ENCODE peak calls at places on chromosomes 11 and 22, in six cellular contexts. J is neuronal stem cell, E is GM23248, T is psoas muscle, I is hepatocyte, L is heart left ventricle. M is an unnamed sample.

GRCh38 chr11:61551630-61552029 is 29.2 kb downstream of the SYT7 start:
- DNase-seq in J (no peak), E (peak; percentile 72), T (no peak), I (no peak), L (peak; percentile 84), M (no peak)

GRCh38 chr11:69274531-69275016 is 19.4 kb upstream of the MYEOV start:
- DNase-seq in J (no peak), E (no peak), T (no peak), I (peak; percentile 90), L (no peak), M (peak; percentile 90)

GRCh38 chr11:117000039-117000740 is 98.0 kb downstream of the SIK3 start:
- DNase-seq in J (no peak), E (no peak), T (no peak), I (no peak), L (no peak), M (no peak)

GRCh38 chr11:72141066-72141465 is 5.5 kb downstream of the FOLR3 start:
- DNase-seq in J (no peak), E (peak; percentile 96), T (no peak), I (no peak), L (no peak), M (no peak)

GRCh38 chr11:46504817-46505613 is 88.8 kb downstream of the AMBRA1 start:
- DNase-seq in J (no peak), E (peak; percentile 46), T (no peak), I (no peak), L (no peak), M (no peak)

GRCh38 chr11:93614111-93614784 is 47.2 kb upstream of the CEP295 start:
- DNase-seq in J (no peak), E (peak; percentile 16), T (no peak), I (no peak), L (no peak), M (no peak)

GRCh38 chr11:93248602-93249001 is 50.8 kb upstream of the SLC36A4 start:
- DNase-seq in J (no peak), E (peak; percentile 24), T (no peak), I (no peak), L (no peak), M (no peak)

GRCh38 chr22:50526849-50527801 is 1.7 kb upstream of the SCO2 start:
- DNase-seq in J (no peak), E (no peak), T (peak; percentile 71), I (no peak), L (peak; percentile 88), M (peak; percentile 68)

GRCh38 chr11:10181811-10182210 is 112.2 kb downstream of the SBF2 start:
- DNase-seq in J (no peak), E (peak; percentile 80), T (no peak), I (peak; percentile 6), L (no peak), M (no peak)

GRCh38 chr11:82899191-82899820 is 924 bp downstream of the PRCP start:
- DNase-seq in J (no peak), E (peak; percentile 19), T (no peak), I (no peak), L (no peak), M (no peak)

GRCh38 chr11:8250981-8251620 is 12.6 kb downstream of the LMO1 start:
- DNase-seq in J (no peak), E (no peak), T (peak; percentile 35), I (no peak), L (no peak), M (no peak)

GRCh38 chr22:36253523-36254490 is 874 bp downstream of the APOL1 start:
- DNase-seq in J (no peak), E (peak; percentile 48), T (no peak), I (no peak), L (no peak), M (no peak)
- H3K4me3 ChIP-seq in J (no peak overlapping the region), E (peak overlapping the region; percentile 82), T (peak overlapping the region; percentile 59), I (no peak overlapping the region), L (peak overlapping the region; percentile 58), M (peak overlapping the region; percentile 49)

GRCh38 chr22:22548349-22548716 is 10.7 kb downstream of the PRAME start:
- DNase-seq in J (no peak), E (no peak), T (no peak), I (no peak), L (no peak), M (no peak)
- H3K27ac ChIP-seq in J (no peak overlapping the region), E (no peak overlapping the region), T (no peak overlapping the region), I (no peak overlapping the region), L (no peak overlapping the region), M (no peak overlapping the region)

GRCh38 chr11:87453531-87454089 is 415.9 kb downstream of the TMEM135 start:
- DNase-seq in J (no peak), E (no peak), T (no peak), I (no peak), L (no peak), M (no peak)
- H3K4me3 ChIP-seq in J (no peak overlapping the region), E (no peak overlapping the region), T (no peak overlapping the region), I (no peak overlapping the region), L (no peak overlapping the region), M (no peak overlapping the region)

DNA sequence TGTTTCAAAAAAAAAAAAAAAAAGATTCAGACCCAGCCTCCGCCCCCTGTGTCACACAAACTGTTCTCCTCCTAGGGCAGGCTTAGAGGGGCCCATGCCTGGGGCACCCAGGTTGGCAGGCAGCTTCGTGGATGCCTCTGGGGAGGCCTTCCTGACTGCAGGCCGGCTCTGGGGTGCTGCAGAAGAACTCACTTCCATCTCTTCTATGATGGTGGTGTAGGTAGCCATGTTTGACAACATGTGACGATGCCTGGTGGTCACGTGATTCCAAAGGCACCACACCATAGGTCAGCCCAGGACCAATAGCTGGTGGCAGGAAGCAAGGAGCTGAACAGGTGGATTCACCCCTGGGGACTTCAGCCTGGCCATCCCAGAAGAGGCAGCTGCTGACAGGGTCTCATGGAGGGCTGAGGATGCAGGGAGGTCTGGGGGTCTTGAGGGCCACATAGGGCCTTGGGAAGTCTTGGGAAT is 24.1 kb upstream of the CELSR1 start:
- DNase-seq in J (no peak), E (no peak), T (peak; percentile 24), I (no peak), L (no peak), M (no peak)
- H3K27ac ChIP-seq in J (no peak overlapping the region), E (no peak overlapping the region), T (no peak overlapping the region), I (no peak overlapping the region), L (no peak overlapping the region), M (no peak overlapping the region)

GRCh38 chr11:44711772-44712608 is 14.8 kb upstream of the TSPAN18 start:
- DNase-seq in J (no peak), E (no peak), T (no peak), I (no peak), L (no peak), M (no peak)

GRCh38 chr11:44709281-44709562 is 17.5 kb upstream of the TSPAN18 start:
- DNase-seq in J (no peak), E (no peak), T (no peak), I (peak; percentile 76), L (no peak), M (no peak)

GRCh38 chr11:44709966-44710365 is 16.8 kb upstream of the TSPAN18 start:
- DNase-seq in J (no peak), E (peak; percentile 58), T (no peak), I (no peak), L (no peak), M (no peak)

GRCh38 chr11:44713022-44713421 is 13.7 kb upstream of the TSPAN18 start:
- DNase-seq in J (no peak), E (no peak), T (no peak), I (no peak), L (no peak), M (no peak)

DNA sequence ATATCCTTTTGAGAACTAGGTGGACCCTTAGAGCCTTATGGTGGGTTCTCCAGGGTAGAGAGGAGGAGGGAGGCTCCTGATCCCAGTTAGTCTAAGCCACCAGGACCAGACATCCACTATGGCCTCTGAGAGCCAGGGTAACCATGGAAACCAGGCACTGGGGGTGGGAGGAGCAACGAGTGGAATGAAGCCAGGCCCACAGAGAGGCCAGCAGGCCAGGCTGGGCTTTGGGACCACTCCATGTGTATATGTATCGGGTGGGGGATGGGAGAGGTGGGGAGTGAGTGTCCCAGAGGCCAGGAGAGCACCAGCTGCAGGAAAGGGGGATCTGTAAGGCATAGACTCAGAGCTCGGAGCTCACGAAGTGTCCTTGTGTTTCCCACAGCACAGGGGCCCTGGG is 15.6 kb upstream of the TSPAN18 start:
- DNase-seq in J (peak; percentile 77), E (no peak), T (no peak), I (peak; percentile 51), L (no peak), M (no peak)
- H3K4me3 ChIP-seq in J (peak overlapping the region; percentile 24), E (no peak overlapping the region), T (no peak overlapping the region), I (no peak overlapping the region), L (no peak overlapping the region), M (no peak overlapping the region)

GRCh38 chr11:114171257-114172054 is 111.9 kb downstream of the ZBTB16 start:
- DNase-seq in J (no peak), E (no peak), T (peak; percentile 99), I (peak; percentile 69), L (peak; percentile 95), M (peak; percentile 65)

GRCh38 chr11:114174712-114175495 is 115.4 kb downstream of the ZBTB16 start:
- DNase-seq in J (no peak), E (no peak), T (peak; percentile 65), I (no peak), L (no peak), M (no peak)

GRCh38 chr11:114172055-114172861 is 112.7 kb downstream of the ZBTB16 start:
- DNase-seq in J (no peak), E (no peak), T (no peak), I (no peak), L (no peak), M (no peak)

GRCh38 chr11:114173836-114174235 is 114.3 kb downstream of the ZBTB16 start:
- DNase-seq in J (no peak), E (no peak), T (peak; percentile 28), I (no peak), L (no peak), M (no peak)

DNA sequence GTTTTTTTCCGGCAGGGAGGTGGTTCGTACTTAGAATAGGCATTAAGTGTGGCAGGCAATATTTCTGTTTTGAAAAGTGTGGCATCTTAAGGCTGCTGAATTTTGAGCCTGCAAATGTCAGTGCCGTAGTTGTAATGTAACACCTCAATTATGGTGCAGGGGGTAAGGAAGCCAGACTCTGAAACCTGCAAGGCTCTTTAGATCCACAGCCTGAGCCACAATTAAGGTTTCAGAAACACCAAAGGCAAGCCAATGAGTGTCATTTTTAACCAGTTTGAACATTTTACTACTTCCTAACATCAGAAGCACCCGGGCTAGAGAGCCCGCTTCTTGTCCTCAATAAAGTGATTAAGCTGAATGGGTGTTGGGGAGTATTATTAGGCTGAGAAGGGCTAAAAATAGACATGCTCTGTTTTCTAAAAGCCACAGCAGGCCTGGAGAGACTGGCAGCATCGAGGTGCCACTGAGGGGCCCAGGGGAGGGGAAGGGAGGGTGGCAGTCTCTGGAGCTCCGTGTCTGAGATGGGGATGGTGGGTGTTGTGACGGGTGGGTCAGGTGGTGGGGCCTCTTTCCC is 113.4 kb downstream of the ZBTB16 start:
- DNase-seq in J (no peak), E (no peak), T (peak; percentile 80), I (no peak), L (no peak), M (no peak)
- H3K27ac ChIP-seq in J (no peak overlapping the region), E (no peak overlapping the region), T (peak overlapping the region; percentile 99), I (peak overlapping the region; percentile 43), L (peak overlapping the region; percentile 100), M (no peak overlapping the region)

GRCh38 chr11:64741393-64742086 is 2.4 kb downstream of the RASGRP2 start:
- DNase-seq in J (no peak), E (no peak), T (no peak), I (no peak), L (no peak), M (no peak)
- H3K4me3 ChIP-seq in J (no peak overlapping the region), E (no peak overlapping the region), T (peak overlapping the region; percentile 76), I (no peak overlapping the region), L (peak overlapping the region; percentile 88), M (peak overlapping the region; percentile 50)

M was measured in colonic mucosa.